ENCODE peak calls at places on chromosomes 16 and 17, in eight cellular contexts. One of them, this sample, is unnamed.

GRCh38 chr17:37674511-37674910 is 31.3 kb upstream of the DDX52 start:
- DNase-seq in endothelial cell: no peak
- DNase-seq in fibroblast of lung: no peak
- DNase-seq in OCI-LY7: no peak
- DNase-seq in AG09309: no peak
- DNase-seq in lower lobe of right lung: no peak
- DNase-seq in CD4-positive, alpha-beta T cell: no peak
- DNase-seq in lower leg skin: no peak
- DNase-seq in this sample: no peak

GRCh38 chr16:56354016-56354415 is 71.3 kb downstream of the AMFR start:
- DNase-seq in endothelial cell: no peak
- DNase-seq in fibroblast of lung: no peak
- DNase-seq in OCI-LY7: no peak
- DNase-seq in AG09309: no peak
- DNase-seq in lower lobe of right lung: no peak
- DNase-seq in CD4-positive, alpha-beta T cell: no peak
- DNase-seq in lower leg skin: no peak
- DNase-seq in this sample: no peak

GRCh38 chr16:8905168-8905762 is 23.1 kb downstream of the LITAFD start:
- DNase-seq in endothelial cell: no peak
- DNase-seq in fibroblast of lung: peak; percentile 59
- DNase-seq in OCI-LY7: peak; percentile 56
- DNase-seq in AG09309: no peak
- DNase-seq in lower lobe of right lung: no peak
- DNase-seq in CD4-positive, alpha-beta T cell: no peak
- DNase-seq in lower leg skin: no peak
- DNase-seq in this sample: peak; percentile 25

GRCh38 chr16:84630009-84630408 is 12.1 kb upstream of the COTL1 start:
- DNase-seq in endothelial cell: no peak
- DNase-seq in fibroblast of lung: no peak
- DNase-seq in OCI-LY7: no peak
- DNase-seq in AG09309: no peak
- DNase-seq in lower lobe of right lung: no peak
- DNase-seq in CD4-positive, alpha-beta T cell: no peak
- DNase-seq in lower leg skin: no peak
- DNase-seq in this sample: no peak

GRCh38 chr16:74760007-74760767 is 14.4 kb downstream of the FA2H start:
- DNase-seq in endothelial cell: no peak
- DNase-seq in fibroblast of lung: peak; percentile 28
- DNase-seq in OCI-LY7: no peak
- DNase-seq in AG09309: no peak
- DNase-seq in lower lobe of right lung: no peak
- DNase-seq in CD4-positive, alpha-beta T cell: no peak
- DNase-seq in lower leg skin: no peak
- DNase-seq in this sample: no peak

GRCh38 chr17:78589885-78590284 is 12.7 kb upstream of the DNAH17 start:
- DNase-seq in endothelial cell: no peak
- DNase-seq in fibroblast of lung: no peak
- DNase-seq in OCI-LY7: no peak
- DNase-seq in AG09309: no peak
- DNase-seq in lower lobe of right lung: no peak
- DNase-seq in CD4-positive, alpha-beta T cell: no peak
- DNase-seq in lower leg skin: no peak
- DNase-seq in this sample: peak; percentile 35

GRCh38 chr17:66677201-66677981 is 157.5 kb upstream of the CACNG5 start:
- DNase-seq in endothelial cell: no peak
- DNase-seq in fibroblast of lung: peak; percentile 78
- DNase-seq in OCI-LY7: no peak
- DNase-seq in AG09309: peak; percentile 71
- DNase-seq in lower lobe of right lung: no peak
- DNase-seq in CD4-positive, alpha-beta T cell: no peak
- DNase-seq in lower leg skin: no peak
- DNase-seq in this sample: peak; percentile 83

GRCh38 chr17:7806592-7806991 is 27.4 kb upstream of the KDM6B start:
- DNase-seq in endothelial cell: no peak
- DNase-seq in fibroblast of lung: no peak
- DNase-seq in OCI-LY7: no peak
- DNase-seq in AG09309: no peak
- DNase-seq in lower lobe of right lung: peak; percentile 10
- DNase-seq in CD4-positive, alpha-beta T cell: no peak
- DNase-seq in lower leg skin: no peak
- DNase-seq in this sample: no peak

GRCh38 chr17:29251969-29252866 is 5.6 kb downstream of the CRYBA1 start:
- DNase-seq in endothelial cell: no peak
- DNase-seq in fibroblast of lung: peak; percentile 70
- DNase-seq in OCI-LY7: peak; percentile 55
- DNase-seq in AG09309: no peak
- DNase-seq in lower lobe of right lung: no peak
- DNase-seq in CD4-positive, alpha-beta T cell: no peak
- DNase-seq in lower leg skin: no peak
- DNase-seq in this sample: no peak

GRCh38 chr16:11307639-11308492 is 26.7 kb upstream of the PRM1 start:
- DNase-seq in endothelial cell: no peak
- DNase-seq in fibroblast of lung: no peak
- DNase-seq in OCI-LY7: peak; percentile 74
- DNase-seq in AG09309: no peak
- DNase-seq in lower lobe of right lung: no peak
- DNase-seq in CD4-positive, alpha-beta T cell: no peak
- DNase-seq in lower leg skin: no peak
- DNase-seq in this sample: no peak

GRCh38 chr16:25707982-25708583 is 16.3 kb downstream of the HS3ST4 start:
- DNase-seq in endothelial cell: peak; percentile 25
- DNase-seq in fibroblast of lung: no peak
- DNase-seq in OCI-LY7: peak; percentile 49
- DNase-seq in AG09309: no peak
- DNase-seq in lower lobe of right lung: no peak
- DNase-seq in CD4-positive, alpha-beta T cell: no peak
- DNase-seq in lower leg skin: no peak
- DNase-seq in this sample: peak; percentile 8

GRCh38 chr16:12551946-12552345 is 251.7 kb downstream of the CPPED1 start:
- DNase-seq in endothelial cell: no peak
- DNase-seq in fibroblast of lung: no peak
- DNase-seq in OCI-LY7: no peak
- DNase-seq in AG09309: no peak
- DNase-seq in lower lobe of right lung: no peak
- DNase-seq in CD4-positive, alpha-beta T cell: no peak
- DNase-seq in lower leg skin: no peak
- DNase-seq in this sample: no peak

GRCh38 chr17:65359016-65359415 is 202.4 kb downstream of the AXIN2 start:
- DNase-seq in endothelial cell: no peak
- DNase-seq in fibroblast of lung: peak; percentile 54
- DNase-seq in OCI-LY7: no peak
- DNase-seq in AG09309: peak; percentile 46
- DNase-seq in lower lobe of right lung: no peak
- DNase-seq in CD4-positive, alpha-beta T cell: no peak
- DNase-seq in lower leg skin: no peak
- DNase-seq in this sample: peak; percentile 87

GRCh38 chr17:19331134-19331533 is 31.4 kb downstream of the B9D1 start:
- DNase-seq in endothelial cell: no peak
- DNase-seq in fibroblast of lung: peak; percentile 80
- DNase-seq in OCI-LY7: no peak
- DNase-seq in AG09309: peak; percentile 69
- DNase-seq in lower lobe of right lung: no peak
- DNase-seq in CD4-positive, alpha-beta T cell: no peak
- DNase-seq in lower leg skin: no peak
- DNase-seq in this sample: no peak
- TF ChIP-seq CTCF in endothelial cell: no peak
- TF ChIP-seq CTCF in fibroblast of lung: peak; percentile 12
- TF ChIP-seq CTCF in OCI-LY7: no peak
- TF ChIP-seq CTCF in AG09309: peak; percentile 0
- TF ChIP-seq CTCF in lower lobe of right lung: no peak
- TF ChIP-seq CTCF in CD4-positive, alpha-beta T cell: no peak
- TF ChIP-seq CTCF in lower leg skin: no peak
- TF ChIP-seq CTCF in this sample: no peak

DNA sequence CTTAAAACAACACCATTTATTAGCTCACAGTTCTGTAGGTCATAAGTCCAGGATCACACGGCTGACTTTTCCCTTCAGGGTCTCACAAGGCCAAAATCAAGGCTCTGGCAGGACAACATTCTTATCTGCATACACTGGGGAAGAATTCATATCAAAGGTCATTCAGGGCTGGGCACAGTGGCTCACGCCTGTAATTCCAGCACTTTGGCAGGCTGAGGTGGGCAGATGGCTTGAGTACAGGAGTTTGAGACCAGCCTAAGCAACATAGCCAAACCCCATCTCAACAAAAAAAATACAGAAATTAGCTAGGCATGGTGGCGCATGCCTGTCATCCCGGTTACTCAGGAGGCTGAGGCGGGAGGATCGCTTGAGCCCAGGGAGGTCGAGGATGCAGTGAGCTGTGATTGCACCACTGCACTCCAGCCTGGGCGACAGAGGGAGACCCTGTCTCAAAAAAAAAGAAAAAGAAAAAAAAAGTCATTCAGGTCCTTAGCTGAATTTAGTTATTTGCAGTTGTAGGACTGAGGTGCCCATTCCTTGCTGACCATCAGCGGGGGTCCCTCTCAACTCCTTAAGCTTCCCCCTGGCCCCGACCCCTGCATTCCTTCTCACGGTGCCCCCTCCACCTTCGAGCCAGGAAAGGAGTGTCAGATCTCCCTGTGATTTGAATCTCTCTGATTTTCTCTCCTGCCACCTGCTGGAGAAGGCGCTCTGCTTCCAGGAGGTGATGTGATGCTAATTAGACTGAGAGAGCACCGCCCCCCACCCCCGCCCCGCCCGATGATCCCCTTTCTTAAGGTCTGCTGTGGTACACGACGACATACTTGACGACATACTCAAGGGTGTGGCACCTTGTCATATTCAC is 91.8 kb upstream of the CLEC18A start:
- DNase-seq in endothelial cell: peak; percentile 39
- DNase-seq in fibroblast of lung: no peak
- DNase-seq in OCI-LY7: peak; percentile 21
- DNase-seq in AG09309: no peak
- DNase-seq in lower lobe of right lung: no peak
- DNase-seq in CD4-positive, alpha-beta T cell: no peak
- DNase-seq in lower leg skin: no peak
- DNase-seq in this sample: peak; percentile 56
- TF ChIP-seq CTCF in endothelial cell: no peak
- TF ChIP-seq CTCF in fibroblast of lung: no peak
- TF ChIP-seq CTCF in OCI-LY7: peak; percentile 56
- TF ChIP-seq CTCF in AG09309: no peak
- TF ChIP-seq CTCF in lower lobe of right lung: peak; percentile 25
- TF ChIP-seq CTCF in CD4-positive, alpha-beta T cell: no peak
- TF ChIP-seq CTCF in lower leg skin: no peak
- TF ChIP-seq CTCF in this sample: peak; percentile 42

DNA sequence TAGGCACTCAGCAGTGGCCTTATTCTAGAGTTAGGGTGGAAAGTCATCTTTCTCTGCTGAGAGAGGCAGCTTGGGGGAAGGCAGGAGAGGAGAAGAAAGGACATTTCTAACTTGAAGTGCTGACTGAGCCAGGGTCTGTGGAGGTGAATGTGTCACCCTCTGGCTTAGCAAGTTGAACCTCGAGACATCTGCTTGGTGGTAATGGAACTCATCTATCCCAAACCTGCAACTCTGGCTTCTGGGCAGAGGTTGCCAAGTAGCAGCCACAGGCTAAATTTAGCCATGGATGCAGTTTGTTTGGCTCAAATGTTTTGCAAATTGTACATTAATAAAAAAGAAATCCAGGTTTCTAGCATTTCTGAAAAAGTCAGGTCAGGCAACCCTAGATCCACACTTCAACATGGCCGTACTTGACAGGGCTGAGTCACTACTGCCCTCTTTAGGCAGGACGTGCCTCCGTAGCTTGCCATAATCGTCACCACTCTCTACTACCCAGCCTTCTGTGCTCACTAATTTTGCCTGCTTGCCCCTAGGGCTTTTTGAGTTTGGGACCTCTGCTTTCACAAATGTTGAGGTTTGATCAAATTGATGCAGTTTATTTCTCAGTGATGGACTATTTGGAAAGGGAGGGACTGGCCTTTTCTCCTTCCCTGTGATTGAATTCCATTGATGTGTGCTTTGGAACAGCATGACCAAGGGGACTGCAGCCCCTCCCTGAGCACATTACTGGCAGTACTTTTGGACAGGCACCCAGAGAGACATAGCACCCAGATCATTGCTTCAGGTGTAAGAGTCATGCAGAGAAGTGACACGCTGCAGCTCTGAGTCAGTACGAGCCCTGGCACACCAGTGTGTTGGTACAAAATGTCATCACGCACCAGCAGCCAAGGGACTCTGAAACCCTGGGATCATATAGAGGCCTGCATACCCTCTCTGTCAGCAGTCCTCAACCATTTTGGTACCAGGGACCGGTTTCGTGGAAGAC is 5.2 kb downstream of the CDH13 start:
- DNase-seq in endothelial cell: no peak
- DNase-seq in fibroblast of lung: peak; percentile 21
- DNase-seq in OCI-LY7: no peak
- DNase-seq in AG09309: no peak
- DNase-seq in lower lobe of right lung: no peak
- DNase-seq in CD4-positive, alpha-beta T cell: no peak
- DNase-seq in lower leg skin: no peak
- DNase-seq in this sample: peak; percentile 73
- TF ChIP-seq CTCF in endothelial cell: no peak
- TF ChIP-seq CTCF in fibroblast of lung: peak; percentile 2
- TF ChIP-seq CTCF in OCI-LY7: peak; percentile 51
- TF ChIP-seq CTCF in AG09309: peak; percentile 40
- TF ChIP-seq CTCF in lower lobe of right lung: no peak
- TF ChIP-seq CTCF in CD4-positive, alpha-beta T cell: no peak
- TF ChIP-seq CTCF in lower leg skin: no peak
- TF ChIP-seq CTCF in this sample: no peak

GRCh38 chr16:1450841-1451240 is 6.5 kb upstream of the CCDC154 start:
- DNase-seq in endothelial cell: no peak
- DNase-seq in fibroblast of lung: no peak
- DNase-seq in OCI-LY7: no peak
- DNase-seq in AG09309: no peak
- DNase-seq in lower lobe of right lung: no peak
- DNase-seq in CD4-positive, alpha-beta T cell: no peak
- DNase-seq in lower leg skin: no peak
- DNase-seq in this sample: no peak

GRCh38 chr16:1451702-1452392 is 7.5 kb upstream of the CCDC154 start:
- DNase-seq in endothelial cell: no peak
- DNase-seq in fibroblast of lung: no peak
- DNase-seq in OCI-LY7: no peak
- DNase-seq in AG09309: no peak
- DNase-seq in lower lobe of right lung: no peak
- DNase-seq in CD4-positive, alpha-beta T cell: no peak
- DNase-seq in lower leg skin: no peak
- DNase-seq in this sample: no peak

GRCh38 chr16:1449201-1449788 is 4.9 kb upstream of the CCDC154 start:
- DNase-seq in endothelial cell: no peak
- DNase-seq in fibroblast of lung: no peak
- DNase-seq in OCI-LY7: no peak
- DNase-seq in AG09309: no peak
- DNase-seq in lower lobe of right lung: no peak
- DNase-seq in CD4-positive, alpha-beta T cell: no peak
- DNase-seq in lower leg skin: no peak
- DNase-seq in this sample: no peak

GRCh38 chr16:1448536-1449116 is 4.3 kb upstream of the CCDC154 start:
- DNase-seq in endothelial cell: no peak
- DNase-seq in fibroblast of lung: no peak
- DNase-seq in OCI-LY7: no peak
- DNase-seq in AG09309: no peak
- DNase-seq in lower lobe of right lung: no peak
- DNase-seq in CD4-positive, alpha-beta T cell: no peak
- DNase-seq in lower leg skin: no peak
- DNase-seq in this sample: no peak

DNA sequence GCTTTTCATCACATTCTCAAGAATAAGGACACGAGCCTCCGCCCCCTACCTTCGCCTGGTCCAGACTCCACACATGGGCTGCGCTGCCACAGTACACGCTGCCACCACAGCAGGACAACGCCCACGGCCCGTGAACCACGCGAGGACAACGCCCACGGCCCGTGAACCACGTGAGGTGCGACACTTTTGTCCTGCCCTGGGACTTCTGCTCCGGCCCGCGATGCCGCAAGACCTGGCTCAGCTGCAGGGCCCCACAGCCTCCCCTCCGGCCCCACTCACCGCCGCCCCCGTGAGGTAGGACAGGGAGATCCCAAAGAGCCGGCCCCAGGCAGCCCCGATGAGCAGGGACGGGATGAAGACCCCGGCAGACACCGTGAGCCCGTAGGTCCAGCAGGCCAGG is 5.9 kb upstream of the CCDC154 start:
- DNase-seq in endothelial cell: no peak
- DNase-seq in fibroblast of lung: no peak
- DNase-seq in OCI-LY7: no peak
- DNase-seq in AG09309: no peak
- DNase-seq in lower lobe of right lung: no peak
- DNase-seq in CD4-positive, alpha-beta T cell: no peak
- DNase-seq in lower leg skin: no peak
- DNase-seq in this sample: no peak
- TF ChIP-seq CTCF in endothelial cell: no peak
- TF ChIP-seq CTCF in fibroblast of lung: no peak
- TF ChIP-seq CTCF in OCI-LY7: peak; percentile 34
- TF ChIP-seq CTCF in AG09309: no peak
- TF ChIP-seq CTCF in lower lobe of right lung: no peak
- TF ChIP-seq CTCF in CD4-positive, alpha-beta T cell: no peak
- TF ChIP-seq CTCF in lower leg skin: no peak
- TF ChIP-seq CTCF in this sample: no peak